ENCODE peak calls at places on chromosomes 1 and 21, in four cellular contexts. One of them, this sample, is unnamed.

GRCh38 chr1:206808615-206809014 is 36.3 kb upstream of the IL10 start:
- DNase-seq in HepG2: peak
- DNase-seq in H1: no peak
- DNase-seq in SK-N-SH: no peak
- DNase-seq in this sample: no peak

GRCh38 chr1:223860051-223860559 is 14.4 kb upstream of the TP53BP2 start:
- DNase-seq in SK-N-SH: no peak
- DNase-seq in H1: no peak
- DNase-seq in HepG2: no peak
- DNase-seq in this sample: no peak

GRCh38 chr1:19785660-19786059 is 14.1 kb downstream of the TMCO4 start:
- DNase-seq in HepG2: no peak
- DNase-seq in SK-N-SH: no peak
- DNase-seq in H1: no peak
- DNase-seq in this sample: no peak

GRCh38 chr1:116988248-116988647 is 13.3 kb upstream of the CD101 start:
- DNase-seq in H1: no peak
- DNase-seq in HepG2: no peak
- DNase-seq in SK-N-SH: no peak
- DNase-seq in this sample: no peak

GRCh38 chr1:117537291-117537920 is 68.4 kb upstream of the TENT5C start:
- DNase-seq in HepG2: peak
- DNase-seq in H1: peak
- DNase-seq in SK-N-SH: no peak
- DNase-seq in this sample: no peak

GRCh38 chr1:153535664-153536585 is at the start of gene S100A6:
- DNase-seq in H1: no peak
- DNase-seq in SK-N-SH: peak
- DNase-seq in HepG2: peak
- DNase-seq in this sample: no peak

GRCh38 chr1:53391982-53392381 is 64.1 kb upstream of the LRP8 start:
- DNase-seq in SK-N-SH: no peak
- DNase-seq in HepG2: no peak
- DNase-seq in H1: no peak
- DNase-seq in this sample: no peak

GRCh38 chr1:246724001-246724724 is at the start of gene SCCPDH:
- DNase-seq in SK-N-SH: peak
- DNase-seq in H1: no peak
- DNase-seq in HepG2: peak
- DNase-seq in this sample: no peak

GRCh38 chr1:30232288-30232899 is 491.0 kb downstream of the MATN1 start:
- DNase-seq in HepG2: peak
- DNase-seq in H1: no peak
- DNase-seq in SK-N-SH: no peak
- DNase-seq in this sample: no peak

GRCh38 chr1:115237507-115237906 is 100.5 kb downstream of the NGF start:
- DNase-seq in HepG2: no peak
- DNase-seq in H1: no peak
- DNase-seq in SK-N-SH: no peak
- DNase-seq in this sample: no peak

GRCh38 chr1:25873120-25873519 is 2.4 kb downstream of the PAQR7 start:
- DNase-seq in H1: no peak
- DNase-seq in SK-N-SH: no peak
- DNase-seq in HepG2: peak
- DNase-seq in this sample: no peak

GRCh38 chr1:6743189-6744101 is 41.8 kb upstream of the CAMTA1 start:
- DNase-seq in SK-N-SH: no peak
- DNase-seq in H1: no peak
- DNase-seq in HepG2: no peak
- DNase-seq in this sample: peak

GRCh38 chr1:59100975-59101374 is 195.9 kb upstream of the FGGY start:
- DNase-seq in HepG2: peak
- DNase-seq in SK-N-SH: no peak
- DNase-seq in H1: no peak
- DNase-seq in this sample: no peak

GRCh38 chr21:28605138-28605537 is 387.5 kb downstream of the LTN1 start:
- DNase-seq in HepG2: no peak
- DNase-seq in SK-N-SH: no peak
- DNase-seq in H1: no peak
- DNase-seq in this sample: no peak

GRCh38 chr1:89203166-89203565 is 4.4 kb upstream of the GBP4 start:
- DNase-seq in H1: no peak
- DNase-seq in HepG2: no peak
- DNase-seq in SK-N-SH: no peak
- DNase-seq in this sample: no peak

GRCh38 chr1:101071470-101071886 is 45.9 kb upstream of the DPH5 start:
- DNase-seq in H1: no peak
- DNase-seq in SK-N-SH: no peak
- DNase-seq in HepG2: peak
- DNase-seq in this sample: no peak

GRCh38 chr1:77841574-77841973 is 46.9 kb upstream of the NEXN start:
- DNase-seq in HepG2: no peak
- DNase-seq in H1: no peak
- DNase-seq in SK-N-SH: no peak
- DNase-seq in this sample: no peak

GRCh38 chr1:160552425-160552824 is 26.9 kb downstream of the CD84 start:
- DNase-seq in SK-N-SH: no peak
- DNase-seq in HepG2: no peak
- DNase-seq in H1: no peak
- DNase-seq in this sample: no peak

GRCh38 chr1:38489844-38490270 is 369.7 kb downstream of the RRAGC start:
- DNase-seq in SK-N-SH: peak
- DNase-seq in HepG2: peak
- DNase-seq in H1: peak
- DNase-seq in this sample: no peak

GRCh38 chr1:153728305-153729066 is 636 bp downstream of the INTS3 start:
- DNase-seq in HepG2: peak
- DNase-seq in SK-N-SH: peak
- DNase-seq in H1: no peak
- DNase-seq in this sample: no peak

GRCh38 chr1:230899845-230900251 is 31.5 kb upstream of the C1orf198 start:
- DNase-seq in SK-N-SH: no peak
- DNase-seq in H1: no peak
- DNase-seq in HepG2: no peak
- DNase-seq in this sample: no peak

GRCh38 chr1:18097206-18097605 is 10.4 kb upstream of the IGSF21 start:
- DNase-seq in HepG2: no peak
- DNase-seq in SK-N-SH: no peak
- DNase-seq in H1: no peak
- DNase-seq in this sample: no peak
- TF ChIP-seq TCF12 in HepG2: no peak
- TF ChIP-seq TCF12 in SK-N-SH: no peak
- TF ChIP-seq TCF12 in H1: no peak
- TF ChIP-seq TCF12 in this sample: no peak

GRCh38 chr1:177256153-177256814 is 85.5 kb downstream of the BRINP2 start:
- DNase-seq in SK-N-SH: no peak
- DNase-seq in HepG2: peak
- DNase-seq in H1: peak
- DNase-seq in this sample: no peak
- TF ChIP-seq TCF12 in SK-N-SH: no peak
- TF ChIP-seq TCF12 in HepG2: no peak
- TF ChIP-seq TCF12 in H1: no peak
- TF ChIP-seq TCF12 in this sample: no peak

GRCh38 chr21:43918385-43918947 is 53.4 kb downstream of the AGPAT3 start:
- DNase-seq in H1: no peak
- DNase-seq in HepG2: no peak
- DNase-seq in SK-N-SH: no peak
- DNase-seq in this sample: no peak

GRCh38 chr21:43916076-43916475 is 51.1 kb downstream of the AGPAT3 start:
- DNase-seq in SK-N-SH: no peak
- DNase-seq in H1: no peak
- DNase-seq in HepG2: no peak
- DNase-seq in this sample: no peak

GRCh38 chr21:43919283-43919682 is 54.3 kb downstream of the AGPAT3 start:
- DNase-seq in H1: no peak
- DNase-seq in SK-N-SH: no peak
- DNase-seq in HepG2: no peak
- DNase-seq in this sample: no peak

GRCh38 chr21:43917515-43918384 is 52.7 kb downstream of the AGPAT3 start:
- DNase-seq in SK-N-SH: no peak
- DNase-seq in HepG2: peak
- DNase-seq in H1: no peak
- DNase-seq in this sample: peak

GRCh38 chr21:43916691-43917514 is 51.9 kb downstream of the AGPAT3 start:
- DNase-seq in SK-N-SH: no peak
- DNase-seq in H1: no peak
- DNase-seq in HepG2: no peak
- DNase-seq in this sample: peak
- TF ChIP-seq TCF12 in SK-N-SH: no peak
- TF ChIP-seq TCF12 in H1: no peak
- TF ChIP-seq TCF12 in HepG2: no peak
- TF ChIP-seq TCF12 in this sample: no peak

GRCh38 chr21:30044447-30045064 is 104.8 kb upstream of the GRIK1 start:
- DNase-seq in SK-N-SH: peak
- DNase-seq in HepG2: peak
- DNase-seq in H1: no peak
- DNase-seq in this sample: no peak
- TF ChIP-seq TCF12 in SK-N-SH: no peak
- TF ChIP-seq TCF12 in HepG2: no peak
- TF ChIP-seq TCF12 in H1: no peak
- TF ChIP-seq TCF12 in this sample: no peak

GRCh38 chr1:157195521-157196244 is 57.5 kb upstream of the ETV3 start:
- DNase-seq in SK-N-SH: no peak
- DNase-seq in H1: no peak
- DNase-seq in HepG2: no peak
- DNase-seq in this sample: no peak

GRCh38 chr1:157198619-157199420 is 60.6 kb upstream of the ETV3 start:
- DNase-seq in H1: no peak
- DNase-seq in HepG2: no peak
- DNase-seq in SK-N-SH: no peak
- DNase-seq in this sample: no peak

GRCh38 chr1:157199421-157199755 is 61.2 kb upstream of the ETV3 start:
- DNase-seq in SK-N-SH: no peak
- DNase-seq in HepG2: no peak
- DNase-seq in H1: no peak
- DNase-seq in this sample: no peak

GRCh38 chr1:157196245-157196543 is 58.0 kb upstream of the ETV3 start:
- DNase-seq in HepG2: no peak
- DNase-seq in H1: no peak
- DNase-seq in SK-N-SH: no peak
- DNase-seq in this sample: no peak

DNA sequence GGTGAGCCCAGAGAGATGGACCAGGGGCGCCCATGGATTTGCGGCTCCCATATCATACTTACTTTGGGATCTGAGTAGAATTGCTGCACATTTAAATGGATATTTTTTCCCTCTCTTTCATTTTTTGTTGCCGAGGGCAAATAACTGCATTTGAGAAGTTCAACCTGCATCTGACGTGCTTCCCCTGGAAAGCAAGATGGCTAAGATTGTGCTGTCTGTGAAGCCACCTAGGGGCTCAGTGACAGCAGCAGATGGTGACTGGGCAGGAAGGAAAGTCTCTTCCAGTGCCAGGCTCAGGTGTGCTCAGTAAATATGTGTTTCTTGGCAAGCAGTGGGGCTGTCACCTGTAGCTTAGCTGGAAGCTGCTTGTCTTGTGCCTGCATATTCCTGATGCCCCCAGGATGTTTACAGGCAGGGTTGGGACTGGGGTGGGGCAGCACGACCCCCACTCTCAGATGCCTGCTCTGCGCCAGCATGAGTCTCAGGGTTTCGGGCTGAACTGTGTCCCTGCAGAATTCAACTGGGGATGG is 59.8 kb upstream of the ETV3 start:
- DNase-seq in SK-N-SH: no peak
- DNase-seq in H1: no peak
- DNase-seq in HepG2: no peak
- DNase-seq in this sample: no peak
- TF ChIP-seq TCF12 in SK-N-SH: no peak
- TF ChIP-seq TCF12 in H1: no peak
- TF ChIP-seq TCF12 in HepG2: no peak
- TF ChIP-seq TCF12 in this sample: no peak

DNA sequence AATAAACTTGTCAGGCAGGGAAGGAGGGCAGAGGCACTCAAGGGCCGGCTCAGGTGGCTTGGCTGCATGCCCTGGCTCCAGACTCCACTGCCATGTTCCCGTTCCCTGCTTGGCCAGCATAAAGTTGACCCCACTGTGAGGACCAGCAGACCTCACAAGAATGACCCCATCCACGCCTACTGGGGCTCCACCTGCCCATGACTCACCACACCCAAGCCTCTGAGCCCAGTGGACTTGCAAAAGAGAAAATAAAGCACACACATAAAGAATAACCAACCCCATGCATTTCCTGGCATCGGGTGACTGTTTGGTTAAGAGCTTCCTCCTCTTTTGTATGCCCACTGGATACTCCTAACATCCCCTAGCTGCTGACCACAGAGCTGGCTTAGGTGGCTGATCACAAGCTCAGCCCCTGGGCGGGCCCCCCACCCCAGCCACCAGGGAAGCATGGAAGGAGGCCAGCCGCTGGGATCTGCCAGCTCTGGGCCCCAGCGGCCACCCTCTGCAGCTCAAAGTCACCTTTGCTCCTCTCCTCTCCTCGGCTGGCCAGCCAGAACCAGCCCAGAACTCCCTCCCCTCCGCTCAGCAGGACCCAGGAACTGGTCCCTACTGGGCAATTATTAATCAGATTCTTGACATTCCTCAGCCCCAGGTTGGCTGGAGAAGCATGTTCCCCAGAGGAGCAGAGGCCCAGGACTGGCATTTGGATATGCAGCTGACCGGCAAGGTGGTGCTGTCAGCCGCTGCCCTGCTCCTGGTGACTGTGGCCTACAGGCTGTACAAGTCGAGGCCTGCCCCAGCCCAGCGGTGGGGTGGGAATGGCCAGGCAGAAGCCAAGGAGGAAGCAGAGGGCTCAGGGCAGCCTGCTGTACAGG is at the start of gene KLHDC7A:
- DNase-seq in HepG2: peak
- DNase-seq in SK-N-SH: no peak
- DNase-seq in H1: peak
- DNase-seq in this sample: no peak
- TF ChIP-seq TCF12 in HepG2: no peak
- TF ChIP-seq TCF12 in SK-N-SH: no peak
- TF ChIP-seq TCF12 in H1: no peak
- TF ChIP-seq TCF12 in this sample: no peak

GRCh38 chr1:21278898-21279819 is 11.1 kb downstream of the ECE1 start:
- DNase-seq in SK-N-SH: no peak
- DNase-seq in HepG2: no peak
- DNase-seq in H1: no peak
- DNase-seq in this sample: no peak

GRCh38 chr1:21278208-21278861 is 11.9 kb downstream of the ECE1 start:
- DNase-seq in HepG2: no peak
- DNase-seq in SK-N-SH: no peak
- DNase-seq in H1: no peak
- DNase-seq in this sample: no peak

GRCh38 chr1:21277178-21277577 is 13.1 kb downstream of the ECE1 start:
- DNase-seq in HepG2: no peak
- DNase-seq in SK-N-SH: no peak
- DNase-seq in H1: no peak
- DNase-seq in this sample: no peak

GRCh38 chr1:21280482-21280881 is 9.8 kb downstream of the ECE1 start:
- DNase-seq in SK-N-SH: no peak
- DNase-seq in H1: no peak
- DNase-seq in HepG2: no peak
- DNase-seq in this sample: no peak

GRCh38 chr1:21280011-21280471 is 10.2 kb downstream of the ECE1 start:
- DNase-seq in H1: no peak
- DNase-seq in HepG2: no peak
- DNase-seq in SK-N-SH: no peak
- DNase-seq in this sample: no peak
- TF ChIP-seq TCF12 in H1: no peak
- TF ChIP-seq TCF12 in HepG2: no peak
- TF ChIP-seq TCF12 in SK-N-SH: no peak
- TF ChIP-seq TCF12 in this sample: no peak

GRCh38 chr1:16618719-16619118 is 5.4 kb upstream of the NBPF1 start:
- DNase-seq in HepG2: no peak
- DNase-seq in SK-N-SH: peak
- DNase-seq in H1: peak
- DNase-seq in this sample: no peak
- TF ChIP-seq TCF12 in HepG2: no peak
- TF ChIP-seq TCF12 in SK-N-SH: no peak
- TF ChIP-seq TCF12 in H1: no peak
- TF ChIP-seq TCF12 in this sample: no peak